ENCODE peak calls at places on chromosome 3, in ten cellular contexts. R is HFFc6, S is pancreas, O is cardiac fibroblast, E is K562, P is neural progenitor cell, Q is HL-60, J is AG10803, X is endothelial cell, T is GM23338. Y is an unnamed sample.

GRCh38 chr3:124648551-124648950 is 81.7 kb upstream of the UMPS start:
- DNase-seq in R (no peak), P (peak), T (peak), X (no peak), J (no peak), O (no peak), E (no peak), S (no peak), Q (no peak), Y (no peak)

GRCh38 chr3:112260563-112260962 is 33.5 kb downstream of the SLC9C1 start:
- DNase-seq in T (no peak), P (no peak), R (no peak), S (no peak), O (no peak), E (no peak), J (no peak), X (no peak), Q (no peak), Y (no peak)

GRCh38 chr3:186456636-186457265 is 87.4 kb downstream of the CRYGS start:
- DNase-seq in O (no peak), E (peak), T (no peak), P (peak), R (no peak), Q (no peak), X (no peak), S (no peak), J (no peak), Y (no peak)

GRCh38 chr3:112789787-112790186 is 56.9 kb downstream of the CD200R1L start:
- DNase-seq in Q (no peak), R (no peak), X (no peak), T (no peak), J (no peak), E (peak), O (no peak), P (no peak), S (no peak), Y (no peak)

GRCh38 chr3:149506540-149506939 is 32.0 kb downstream of the TM4SF4 start:
- DNase-seq in X (no peak), P (no peak), O (peak), S (no peak), E (no peak), Q (no peak), R (peak), J (peak), T (no peak), Y (no peak)

GRCh38 chr3:174125267-174125844 is 727.8 kb downstream of the NLGN1 start:
- DNase-seq in E (no peak), T (peak), O (peak), R (peak), X (peak), J (peak), S (no peak), P (peak), Q (peak), Y (peak)

GRCh38 chr3:177565981-177566380 is 368.7 kb upstream of the TBL1XR1 start:
- DNase-seq in Q (no peak), T (no peak), X (no peak), S (no peak), J (no peak), P (no peak), E (no peak), O (no peak), R (no peak), Y (no peak)

GRCh38 chr3:9026320-9027040 is 63.2 kb upstream of the RAD18 start:
- DNase-seq in O (no peak), J (no peak), S (no peak), Q (no peak), X (no peak), R (no peak), E (no peak), T (no peak), P (no peak), Y (no peak)

GRCh38 chr3:150062492-150062891 is 91.8 kb upstream of the PFN2 start:
- DNase-seq in J (peak), S (no peak), P (peak), T (no peak), R (peak), E (no peak), O (peak), X (no peak), Q (no peak), Y (no peak)

GRCh38 chr3:136142592-136142991 is 53.5 kb downstream of the MSL2 start:
- DNase-seq in E (no peak), Q (no peak), J (peak), O (peak), R (peak), X (no peak), T (peak), P (no peak), S (no peak), Y (no peak)

GRCh38 chr3:100400782-100401673 is at the start of the genes LNP1 and TOMM70:
- DNase-seq in O (peak), P (peak), T (peak), S (peak), X (peak), R (peak), Q (peak), E (peak), J (peak), Y (peak)
- TF ChIP-seq CTCF in O (no peak), P (no peak), T (no peak), S (no peak), X (no peak), R (no peak), Q (no peak), E (no peak), J (no peak), Y (no peak)

DNA sequence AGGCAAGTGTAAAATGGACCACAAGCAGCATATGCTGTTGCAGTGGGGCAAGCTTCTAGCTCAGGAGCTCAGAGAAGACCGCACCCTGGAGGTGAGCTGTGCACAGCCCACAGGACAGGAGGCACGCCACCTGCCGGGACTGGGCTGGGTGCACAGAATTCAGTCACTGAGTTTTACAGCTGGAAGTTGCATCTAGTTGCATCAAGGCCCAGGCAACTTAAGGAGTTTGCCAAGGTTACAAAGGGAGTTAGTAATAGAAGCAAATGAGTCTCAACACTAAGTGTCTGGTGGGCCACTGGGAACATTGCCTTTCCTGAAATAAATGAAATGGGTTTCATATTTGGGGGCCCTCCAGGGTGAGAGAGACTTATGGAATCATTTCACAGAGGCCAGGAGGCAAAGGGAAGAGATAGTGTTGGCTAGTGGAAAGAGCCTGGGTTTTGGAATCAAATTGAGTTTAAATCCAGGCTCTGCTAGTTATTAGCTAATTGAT is 36.0 kb upstream of the TIMP4 start:
- DNase-seq in E (peak), J (peak), S (no peak), O (peak), P (no peak), T (peak), X (no peak), Q (no peak), R (peak), Y (no peak)
- TF ChIP-seq CTCF in E (peak), J (peak), S (no peak), O (no peak), P (peak), T (peak), X (no peak), Q (no peak), R (peak), Y (no peak)

GRCh38 chr3:197394464-197395321 is 96.3 kb upstream of the DLG1 start:
- DNase-seq in T (no peak), J (peak), P (no peak), X (no peak), S (no peak), O (peak), R (peak), Q (no peak), E (peak), Y (no peak)
- TF ChIP-seq CTCF in T (no peak), J (no peak), P (no peak), X (no peak), S (no peak), O (no peak), R (no peak), Q (no peak), E (no peak), Y (no peak)

DNA sequence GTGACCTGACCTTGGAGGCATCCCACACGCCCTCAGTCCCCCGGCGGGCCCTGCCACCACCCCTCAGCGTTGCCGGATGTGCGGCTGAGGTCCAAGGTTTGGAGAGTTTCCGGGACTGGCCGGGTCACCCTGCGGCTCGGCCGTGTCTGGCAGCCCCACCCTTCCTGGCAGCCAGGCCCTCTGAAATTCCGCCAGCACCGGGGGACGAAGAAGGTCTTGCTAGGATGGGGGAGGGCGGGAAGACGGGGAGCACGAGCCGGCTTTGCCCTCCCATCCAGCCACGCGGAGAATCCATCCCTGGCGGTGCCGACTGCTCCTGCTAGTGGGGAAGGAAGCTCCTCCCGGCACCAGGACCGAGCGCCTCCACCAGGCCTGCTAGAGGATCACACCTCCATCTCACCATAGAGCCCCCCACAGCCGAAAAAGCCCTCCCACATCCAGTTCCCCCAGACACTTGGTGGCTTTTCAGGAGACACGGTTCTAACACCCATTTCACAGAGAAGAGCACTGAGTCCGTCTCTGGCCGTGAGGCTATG is 81.5 kb downstream of the CPN2 start:
- DNase-seq in J (peak), Q (peak), S (peak), T (peak), E (peak), R (no peak), P (peak), O (peak), X (no peak), Y (no peak)
- TF ChIP-seq CTCF in J (peak), Q (peak), S (no peak), T (peak), E (peak), R (no peak), P (peak), O (peak), X (peak), Y (no peak)

DNA sequence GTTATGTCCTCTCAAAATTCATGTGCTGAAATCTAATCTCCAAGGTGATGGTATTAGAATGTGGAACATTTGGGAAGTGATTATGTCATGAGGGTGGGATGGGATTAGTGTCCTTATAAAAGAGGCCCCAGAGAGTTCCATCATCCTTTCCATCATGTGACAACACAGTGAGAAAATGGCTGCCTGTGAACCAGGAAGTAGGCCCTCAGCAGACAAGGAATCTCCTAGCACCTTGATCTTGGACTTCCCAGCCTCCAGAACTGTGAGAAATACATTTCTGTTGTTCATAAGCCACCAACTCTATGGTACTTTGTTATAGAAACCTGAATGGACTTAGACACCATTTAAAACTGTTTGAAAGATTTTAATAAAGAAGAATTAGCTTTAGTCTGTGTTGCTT is 20.8 kb downstream of the SUCNR1 start:
- DNase-seq in S (no peak), R (no peak), P (no peak), X (no peak), J (no peak), E (no peak), O (no peak), Q (no peak), T (no peak), Y (no peak)
- TF ChIP-seq CTCF in S (no peak), R (no peak), P (no peak), X (no peak), J (no peak), E (no peak), O (no peak), Q (no peak), T (no peak), Y (no peak)